ENCODE peak calls at places on chromosomes 13 and 19, in nine cellular contexts. One of them, this sample, is unnamed. For H3K9me3 and H3K36me3, the result is how much of the 10 kb centered on the place peaks cover.

GRCh38 chr13:24022568-24022967 is 125.3 kb upstream of the C1QTNF9B start:
- DNase-seq in esophagus muscularis mucosa: no peak
- DNase-seq in transverse colon: no peak
- DNase-seq in HepG2: no peak
- DNase-seq in suprapubic skin: no peak
- DNase-seq in H1: no peak
- DNase-seq in stomach: no peak
- DNase-seq in HCT116: no peak
- DNase-seq in SK-N-SH: no peak
- DNase-seq in this sample: no peak

GRCh38 chr19:8512115-8512967 is 1.6 kb downstream of the ZNF414 start:
- DNase-seq in SK-N-SH: peak
- DNase-seq in H1: peak
- DNase-seq in transverse colon: peak
- DNase-seq in esophagus muscularis mucosa: no peak
- DNase-seq in HepG2: peak
- DNase-seq in suprapubic skin: no peak
- DNase-seq in stomach: no peak
- DNase-seq in HCT116: peak
- DNase-seq in this sample: no peak

GRCh38 chr19:10552596-10553053 is 8.9 kb downstream of the ATG4D start:
- DNase-seq in suprapubic skin: no peak
- DNase-seq in stomach: no peak
- DNase-seq in H1: peak
- DNase-seq in transverse colon: no peak
- DNase-seq in SK-N-SH: peak
- DNase-seq in HepG2: no peak
- DNase-seq in HCT116: no peak
- DNase-seq in esophagus muscularis mucosa: no peak
- DNase-seq in this sample: no peak

GRCh38 chr13:113105032-113105993 is at the start of gene F7:
- DNase-seq in HepG2: peak
- DNase-seq in stomach: no peak
- DNase-seq in H1: no peak
- DNase-seq in HCT116: no peak
- DNase-seq in suprapubic skin: no peak
- DNase-seq in SK-N-SH: no peak
- DNase-seq in transverse colon: peak
- DNase-seq in esophagus muscularis mucosa: no peak
- DNase-seq in this sample: no peak

GRCh38 chr13:113493315-113493951 is 2.9 kb upstream of the DCUN1D2 start:
- DNase-seq in HepG2: peak
- DNase-seq in stomach: no peak
- DNase-seq in SK-N-SH: no peak
- DNase-seq in suprapubic skin: no peak
- DNase-seq in esophagus muscularis mucosa: no peak
- DNase-seq in transverse colon: no peak
- DNase-seq in HCT116: peak
- DNase-seq in H1: no peak
- DNase-seq in this sample: no peak

GRCh38 chr13:49585220-49586157 is at the start of gene RCBTB1:
- DNase-seq in transverse colon: peak
- DNase-seq in SK-N-SH: peak
- DNase-seq in suprapubic skin: peak
- DNase-seq in stomach: peak
- DNase-seq in HepG2: peak
- DNase-seq in HCT116: peak
- DNase-seq in H1: no peak
- DNase-seq in esophagus muscularis mucosa: peak
- DNase-seq in this sample: peak

GRCh38 chr19:37963190-37963947 is 56.4 kb downstream of the SIPA1L3 start:
- DNase-seq in suprapubic skin: peak
- DNase-seq in SK-N-SH: no peak
- DNase-seq in transverse colon: no peak
- DNase-seq in esophagus muscularis mucosa: no peak
- DNase-seq in H1: no peak
- DNase-seq in HCT116: no peak
- DNase-seq in stomach: no peak
- DNase-seq in HepG2: peak
- DNase-seq in this sample: peak

GRCh38 chr13:113620036-113620435 is 35.5 kb downstream of the TFDP1 start:
- DNase-seq in suprapubic skin: no peak
- DNase-seq in esophagus muscularis mucosa: no peak
- DNase-seq in stomach: no peak
- DNase-seq in HCT116: no peak
- DNase-seq in SK-N-SH: peak
- DNase-seq in H1: no peak
- DNase-seq in transverse colon: no peak
- DNase-seq in HepG2: no peak
- DNase-seq in this sample: no peak

GRCh38 chr19:5154129-5154798 is 185.4 kb downstream of the KDM4B start:
- DNase-seq in stomach: peak
- DNase-seq in HepG2: peak
- DNase-seq in suprapubic skin: no peak
- DNase-seq in HCT116: no peak
- DNase-seq in H1: no peak
- DNase-seq in SK-N-SH: peak
- DNase-seq in esophagus muscularis mucosa: no peak
- DNase-seq in transverse colon: peak
- DNase-seq in this sample: no peak

GRCh38 chr13:112733661-112734379 is 44.0 kb downstream of the ATP11A start:
- DNase-seq in esophagus muscularis mucosa: no peak
- DNase-seq in H1: no peak
- DNase-seq in stomach: no peak
- DNase-seq in SK-N-SH: peak
- DNase-seq in transverse colon: no peak
- DNase-seq in HepG2: no peak
- DNase-seq in suprapubic skin: no peak
- DNase-seq in HCT116: no peak
- DNase-seq in this sample: no peak

GRCh38 chr19:45676851-45677263 is 8.8 kb downstream of the GIPR start:
- DNase-seq in suprapubic skin: no peak
- DNase-seq in H1: no peak
- DNase-seq in transverse colon: peak
- DNase-seq in SK-N-SH: no peak
- DNase-seq in esophagus muscularis mucosa: no peak
- DNase-seq in stomach: peak
- DNase-seq in HCT116: no peak
- DNase-seq in HepG2: no peak
- DNase-seq in this sample: peak

GRCh38 chr19:14063100-14063499 is 1.2 kb upstream of the PALM3 start:
- DNase-seq in stomach: no peak
- DNase-seq in HCT116: no peak
- DNase-seq in transverse colon: no peak
- DNase-seq in H1: no peak
- DNase-seq in SK-N-SH: no peak
- DNase-seq in suprapubic skin: no peak
- DNase-seq in esophagus muscularis mucosa: no peak
- DNase-seq in HepG2: no peak
- DNase-seq in this sample: no peak

GRCh38 chr19:30092721-30093569 is 150.9 kb downstream of the URI1 start:
- DNase-seq in stomach: no peak
- DNase-seq in HCT116: no peak
- DNase-seq in transverse colon: peak
- DNase-seq in esophagus muscularis mucosa: no peak
- DNase-seq in SK-N-SH: no peak
- DNase-seq in HepG2: no peak
- DNase-seq in H1: no peak
- DNase-seq in suprapubic skin: peak
- DNase-seq in this sample: no peak

GRCh38 chr19:3493651-3494050 is 6.8 kb downstream of the DOHH start:
- DNase-seq in transverse colon: no peak
- DNase-seq in SK-N-SH: no peak
- DNase-seq in HCT116: no peak
- DNase-seq in HepG2: no peak
- DNase-seq in H1: no peak
- DNase-seq in esophagus muscularis mucosa: no peak
- DNase-seq in suprapubic skin: no peak
- DNase-seq in stomach: no peak
- DNase-seq in this sample: no peak

DNA sequence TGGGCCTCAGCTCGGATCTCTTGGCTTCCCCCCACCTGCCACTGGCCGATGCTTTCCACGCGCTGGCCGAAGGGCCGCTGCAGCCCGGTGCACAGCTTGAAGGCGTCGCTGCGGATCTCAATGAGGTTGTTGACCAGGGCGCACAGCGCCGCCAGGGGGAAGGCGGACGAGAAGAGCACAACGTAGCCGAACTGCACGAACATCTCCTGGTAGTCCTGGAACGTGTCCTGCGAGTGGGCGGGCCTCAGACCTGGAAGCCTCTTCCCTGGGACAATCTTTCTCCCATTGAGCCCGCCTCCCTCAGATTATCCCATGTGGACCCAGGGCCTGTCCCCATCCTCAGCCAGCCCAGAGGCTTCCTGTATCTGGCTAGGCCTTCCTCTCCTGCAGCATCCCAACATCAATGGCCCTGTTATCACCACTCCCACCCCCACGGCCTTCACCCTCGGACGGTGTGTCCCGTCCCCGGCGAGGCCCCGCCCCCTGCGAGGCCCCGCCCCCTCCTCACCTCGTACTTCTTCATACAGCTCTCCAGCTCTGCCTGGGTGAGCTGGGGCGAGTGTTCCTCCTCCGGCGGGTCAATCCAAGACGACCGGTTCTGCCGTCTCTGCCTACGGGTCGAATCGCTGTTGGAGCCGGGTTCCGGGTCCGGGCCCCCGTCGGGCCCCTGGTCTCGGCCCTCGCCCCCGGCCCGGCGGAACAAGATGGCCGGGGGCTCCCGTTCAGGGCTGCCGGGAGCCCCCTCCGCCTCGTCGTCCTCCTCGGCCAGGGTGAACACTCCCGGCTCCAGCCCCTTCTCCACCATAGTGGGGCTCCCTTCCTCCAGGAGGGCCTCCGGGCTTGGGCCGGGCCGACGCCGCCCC is 6.8 kb downstream of the ANO8 start:
- DNase-seq in suprapubic skin: peak
- DNase-seq in HepG2: peak
- DNase-seq in transverse colon: peak
- DNase-seq in SK-N-SH: peak
- DNase-seq in stomach: peak
- DNase-seq in H1: no peak
- DNase-seq in HCT116: peak
- DNase-seq in esophagus muscularis mucosa: no peak
- DNase-seq in this sample: peak
- TF ChIP-seq POLR2AphosphoS5 in suprapubic skin: no peak
- TF ChIP-seq POLR2AphosphoS5 in HepG2: no peak
- TF ChIP-seq POLR2AphosphoS5 in transverse colon: peak
- TF ChIP-seq POLR2AphosphoS5 in SK-N-SH: no peak
- TF ChIP-seq POLR2AphosphoS5 in stomach: no peak
- TF ChIP-seq POLR2AphosphoS5 in H1: peak
- TF ChIP-seq POLR2AphosphoS5 in HCT116: peak
- TF ChIP-seq POLR2AphosphoS5 in esophagus muscularis mucosa: peak
- TF ChIP-seq POLR2AphosphoS5 in this sample: no peak

GRCh38 chr19:12314553-12314952 is 18.9 kb downstream of the ZNF563 start:
- DNase-seq in suprapubic skin: no peak
- DNase-seq in HepG2: peak
- DNase-seq in HCT116: no peak
- DNase-seq in SK-N-SH: no peak
- DNase-seq in transverse colon: no peak
- DNase-seq in stomach: peak
- DNase-seq in esophagus muscularis mucosa: no peak
- DNase-seq in H1: no peak
- DNase-seq in this sample: no peak
- H3K9me3 ChIP-seq in suprapubic skin: under half
- H3K9me3 ChIP-seq in HepG2: under half
- H3K9me3 ChIP-seq in HCT116: under half
- H3K9me3 ChIP-seq in SK-N-SH: under half
- H3K9me3 ChIP-seq in transverse colon: under half
- H3K9me3 ChIP-seq in stomach: under half
- H3K9me3 ChIP-seq in esophagus muscularis mucosa: under half
- H3K9me3 ChIP-seq in H1: under half
- H3K9me3 ChIP-seq in this sample: under half

GRCh38 chr19:28889941-28890645 is 322.9 kb downstream of the UQCRFS1 start:
- DNase-seq in H1: no peak
- DNase-seq in suprapubic skin: no peak
- DNase-seq in transverse colon: no peak
- DNase-seq in SK-N-SH: no peak
- DNase-seq in esophagus muscularis mucosa: no peak
- DNase-seq in HCT116: no peak
- DNase-seq in stomach: no peak
- DNase-seq in HepG2: no peak
- DNase-seq in this sample: no peak
- H3K36me3 ChIP-seq in H1: under half
- H3K36me3 ChIP-seq in suprapubic skin: under half
- H3K36me3 ChIP-seq in transverse colon: under half
- H3K36me3 ChIP-seq in SK-N-SH: under half
- H3K36me3 ChIP-seq in esophagus muscularis mucosa: under half
- H3K36me3 ChIP-seq in HCT116: under half
- H3K36me3 ChIP-seq in stomach: under half
- H3K36me3 ChIP-seq in HepG2: under half
- H3K36me3 ChIP-seq in this sample: under half

GRCh38 chr19:51161266-51161665 is 19.2 kb downstream of the SIGLEC7 start:
- DNase-seq in HCT116: no peak
- DNase-seq in transverse colon: no peak
- DNase-seq in H1: no peak
- DNase-seq in HepG2: no peak
- DNase-seq in suprapubic skin: no peak
- DNase-seq in stomach: no peak
- DNase-seq in esophagus muscularis mucosa: no peak
- DNase-seq in SK-N-SH: no peak
- DNase-seq in this sample: no peak

GRCh38 chr19:51164215-51164614 is 22.1 kb downstream of the SIGLEC7 start:
- DNase-seq in esophagus muscularis mucosa: no peak
- DNase-seq in H1: no peak
- DNase-seq in HCT116: no peak
- DNase-seq in stomach: no peak
- DNase-seq in SK-N-SH: no peak
- DNase-seq in transverse colon: no peak
- DNase-seq in HepG2: no peak
- DNase-seq in suprapubic skin: no peak
- DNase-seq in this sample: no peak

GRCh38 chr19:51166846-51167490 is 24.9 kb downstream of the SIGLEC7 start:
- DNase-seq in transverse colon: peak
- DNase-seq in suprapubic skin: no peak
- DNase-seq in stomach: no peak
- DNase-seq in HCT116: no peak
- DNase-seq in esophagus muscularis mucosa: no peak
- DNase-seq in H1: no peak
- DNase-seq in HepG2: no peak
- DNase-seq in SK-N-SH: no peak
- DNase-seq in this sample: no peak

GRCh38 chr19:51159656-51160055 is 17.6 kb downstream of the SIGLEC7 start:
- DNase-seq in suprapubic skin: no peak
- DNase-seq in SK-N-SH: no peak
- DNase-seq in esophagus muscularis mucosa: no peak
- DNase-seq in HepG2: no peak
- DNase-seq in H1: no peak
- DNase-seq in transverse colon: no peak
- DNase-seq in stomach: no peak
- DNase-seq in HCT116: no peak
- DNase-seq in this sample: no peak

DNA sequence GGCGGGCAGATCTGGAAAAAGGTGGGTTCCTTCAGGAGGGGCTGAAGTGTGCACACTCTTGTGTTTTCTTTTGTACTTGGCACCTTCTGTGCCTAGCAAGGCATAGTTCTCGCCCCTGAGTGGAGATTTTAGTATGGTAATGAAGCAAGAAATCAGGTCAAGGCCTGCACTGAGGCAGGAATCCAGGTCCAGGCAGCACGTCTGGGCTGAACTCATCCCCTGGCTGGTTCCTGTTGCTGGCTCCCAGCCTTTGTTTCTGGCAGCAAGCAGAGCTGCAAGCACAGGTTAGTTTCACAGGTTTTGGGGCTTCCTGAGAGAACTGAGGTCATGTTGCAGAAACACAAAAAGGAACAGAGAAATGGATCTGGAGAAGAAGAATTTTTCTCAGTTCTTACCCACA is 21.2 kb downstream of the SIGLEC7 start:
- DNase-seq in stomach: no peak
- DNase-seq in HepG2: no peak
- DNase-seq in HCT116: no peak
- DNase-seq in SK-N-SH: no peak
- DNase-seq in esophagus muscularis mucosa: no peak
- DNase-seq in transverse colon: no peak
- DNase-seq in suprapubic skin: no peak
- DNase-seq in H1: no peak
- DNase-seq in this sample: no peak
- TF ChIP-seq POLR2AphosphoS5 in stomach: no peak
- TF ChIP-seq POLR2AphosphoS5 in HepG2: no peak
- TF ChIP-seq POLR2AphosphoS5 in HCT116: no peak
- TF ChIP-seq POLR2AphosphoS5 in SK-N-SH: no peak
- TF ChIP-seq POLR2AphosphoS5 in esophagus muscularis mucosa: no peak
- TF ChIP-seq POLR2AphosphoS5 in transverse colon: no peak
- TF ChIP-seq POLR2AphosphoS5 in suprapubic skin: no peak
- TF ChIP-seq POLR2AphosphoS5 in H1: no peak
- TF ChIP-seq POLR2AphosphoS5 in this sample: no peak

This sample was measured in breast epithelium.